ENCODE peak calls at places on chromosomes 4 and X, in eight cellular contexts. One of them, this sample, is unnamed.

GRCh38 chr4:102815981-102816380 is 11.4 kb downstream of the UBE2D3 start:
- DNase-seq in IMR-90: peak; percentile 95
- DNase-seq in cardiac fibroblast: peak; percentile 52
- DNase-seq in neural crest cell: no peak
- DNase-seq in pancreas: no peak
- DNase-seq in OCI-LY7: no peak
- DNase-seq in colonic mucosa: no peak
- DNase-seq in GM23338: no peak
- DNase-seq in this sample: no peak

GRCh38 chr4:7630559-7631287 is 196.0 kb upstream of the PSAPL1 start:
- DNase-seq in OCI-LY7: no peak
- DNase-seq in pancreas: no peak
- DNase-seq in IMR-90: peak; percentile 89
- DNase-seq in cardiac fibroblast: peak; percentile 62
- DNase-seq in colonic mucosa: no peak
- DNase-seq in GM23338: no peak
- DNase-seq in neural crest cell: no peak
- DNase-seq in this sample: no peak

GRCh38 chrX:133325422-133325821 is 89.9 kb downstream of the GPC4 start:
- DNase-seq in pancreas: no peak
- DNase-seq in GM23338: no peak
- DNase-seq in cardiac fibroblast: no peak
- DNase-seq in OCI-LY7: no peak
- DNase-seq in neural crest cell: no peak
- DNase-seq in colonic mucosa: no peak
- DNase-seq in IMR-90: no peak
- DNase-seq in this sample: no peak

GRCh38 chrX:7330971-7331746 is 183.2 kb upstream of the PUDP start:
- DNase-seq in IMR-90: peak; percentile 85
- DNase-seq in OCI-LY7: no peak
- DNase-seq in colonic mucosa: no peak
- DNase-seq in GM23338: no peak
- DNase-seq in neural crest cell: no peak
- DNase-seq in pancreas: no peak
- DNase-seq in cardiac fibroblast: peak; percentile 56
- DNase-seq in this sample: no peak

GRCh38 chrX:151983186-151983585 is 8.7 kb upstream of the GABRE start:
- DNase-seq in OCI-LY7: no peak
- DNase-seq in cardiac fibroblast: peak; percentile 12
- DNase-seq in IMR-90: no peak
- DNase-seq in neural crest cell: no peak
- DNase-seq in pancreas: no peak
- DNase-seq in colonic mucosa: no peak
- DNase-seq in GM23338: no peak
- DNase-seq in this sample: no peak

GRCh38 chr4:183154701-183155391 is 55.8 kb downstream of the WWC2 start:
- DNase-seq in IMR-90: peak; percentile 24
- DNase-seq in OCI-LY7: no peak
- DNase-seq in neural crest cell: no peak
- DNase-seq in pancreas: no peak
- DNase-seq in colonic mucosa: no peak
- DNase-seq in GM23338: peak; percentile 52
- DNase-seq in cardiac fibroblast: no peak
- DNase-seq in this sample: peak; percentile 25

GRCh38 chrX:19602866-19603620 is 87.7 kb upstream of the MAP3K15 start:
- DNase-seq in colonic mucosa: no peak
- DNase-seq in OCI-LY7: no peak
- DNase-seq in IMR-90: peak; percentile 82
- DNase-seq in GM23338: no peak
- DNase-seq in pancreas: no peak
- DNase-seq in cardiac fibroblast: peak; percentile 33
- DNase-seq in neural crest cell: no peak
- DNase-seq in this sample: peak; percentile 15

GRCh38 chrX:78024349-78025108 is 55.1 kb upstream of the PGAM4 start:
- DNase-seq in neural crest cell: no peak
- DNase-seq in GM23338: peak; percentile 51
- DNase-seq in IMR-90: peak; percentile 2
- DNase-seq in colonic mucosa: peak; percentile 77
- DNase-seq in cardiac fibroblast: peak; percentile 14
- DNase-seq in pancreas: peak; percentile 55
- DNase-seq in OCI-LY7: peak; percentile 25
- DNase-seq in this sample: peak; percentile 67

GRCh38 chr4:22668301-22668700 is 24.4 kb upstream of the GBA3 start:
- DNase-seq in IMR-90: peak; percentile 22
- DNase-seq in colonic mucosa: no peak
- DNase-seq in GM23338: no peak
- DNase-seq in cardiac fibroblast: peak; percentile 73
- DNase-seq in neural crest cell: no peak
- DNase-seq in pancreas: no peak
- DNase-seq in OCI-LY7: no peak
- DNase-seq in this sample: no peak

GRCh38 chr4:70979445-70980008 is 13.9 kb upstream of the DCK start:
- DNase-seq in pancreas: no peak
- DNase-seq in IMR-90: no peak
- DNase-seq in neural crest cell: no peak
- DNase-seq in OCI-LY7: peak; percentile 69
- DNase-seq in cardiac fibroblast: no peak
- DNase-seq in colonic mucosa: no peak
- DNase-seq in GM23338: no peak
- DNase-seq in this sample: no peak

GRCh38 chr4:182738283-182739047 is 178.7 kb downstream of the DCTD start:
- DNase-seq in GM23338: no peak
- DNase-seq in colonic mucosa: no peak
- DNase-seq in IMR-90: peak; percentile 57
- DNase-seq in cardiac fibroblast: no peak
- DNase-seq in pancreas: no peak
- DNase-seq in OCI-LY7: no peak
- DNase-seq in neural crest cell: no peak
- DNase-seq in this sample: no peak

GRCh38 chr4:118112647-118113046 is 78.4 kb downstream of the NDST3 start:
- DNase-seq in pancreas: no peak
- DNase-seq in colonic mucosa: no peak
- DNase-seq in neural crest cell: no peak
- DNase-seq in OCI-LY7: no peak
- DNase-seq in GM23338: no peak
- DNase-seq in IMR-90: peak; percentile 21
- DNase-seq in cardiac fibroblast: peak; percentile 3
- DNase-seq in this sample: no peak

GRCh38 chr4:660401-660800 is 13.7 kb downstream of the ATP5ME start:
- DNase-seq in IMR-90: no peak
- DNase-seq in cardiac fibroblast: no peak
- DNase-seq in colonic mucosa: no peak
- DNase-seq in pancreas: no peak
- DNase-seq in OCI-LY7: no peak
- DNase-seq in neural crest cell: no peak
- DNase-seq in GM23338: no peak
- DNase-seq in this sample: no peak

GRCh38 chr4:153480704-153481103 is 14.5 kb downstream of the TMEM131L start:
- DNase-seq in pancreas: no peak
- DNase-seq in colonic mucosa: no peak
- DNase-seq in neural crest cell: no peak
- DNase-seq in OCI-LY7: no peak
- DNase-seq in GM23338: no peak
- DNase-seq in cardiac fibroblast: no peak
- DNase-seq in IMR-90: no peak
- DNase-seq in this sample: no peak

GRCh38 chr4:64899563-64899962 is 490.3 kb upstream of the TECRL start:
- DNase-seq in cardiac fibroblast: no peak
- DNase-seq in colonic mucosa: no peak
- DNase-seq in pancreas: no peak
- DNase-seq in OCI-LY7: no peak
- DNase-seq in neural crest cell: no peak
- DNase-seq in GM23338: no peak
- DNase-seq in IMR-90: no peak
- DNase-seq in this sample: no peak

GRCh38 chrX:53280703-53281320 is 572 bp downstream of the IQSEC2 start:
- DNase-seq in cardiac fibroblast: peak; percentile 32
- DNase-seq in colonic mucosa: peak; percentile 45
- DNase-seq in IMR-90: peak; percentile 35
- DNase-seq in GM23338: no peak
- DNase-seq in pancreas: no peak
- DNase-seq in neural crest cell: no peak
- DNase-seq in OCI-LY7: no peak
- DNase-seq in this sample: no peak

GRCh38 chr4:152896819-152897218 is 39.3 kb upstream of the FHDC1 start:
- DNase-seq in neural crest cell: no peak
- DNase-seq in pancreas: no peak
- DNase-seq in OCI-LY7: no peak
- DNase-seq in GM23338: no peak
- DNase-seq in IMR-90: peak; percentile 67
- DNase-seq in cardiac fibroblast: peak; percentile 15
- DNase-seq in colonic mucosa: no peak
- DNase-seq in this sample: no peak

GRCh38 chrX:16119353-16120220 is 3.8 kb upstream of the GRPR start:
- DNase-seq in pancreas: no peak
- DNase-seq in neural crest cell: no peak
- DNase-seq in GM23338: no peak
- DNase-seq in OCI-LY7: peak; percentile 86
- DNase-seq in cardiac fibroblast: no peak
- DNase-seq in IMR-90: no peak
- DNase-seq in colonic mucosa: no peak
- DNase-seq in this sample: no peak

GRCh38 chr4:140353836-140354235 is 19.6 kb upstream of the SCOC start:
- DNase-seq in neural crest cell: no peak
- DNase-seq in GM23338: no peak
- DNase-seq in pancreas: no peak
- DNase-seq in cardiac fibroblast: no peak
- DNase-seq in IMR-90: no peak
- DNase-seq in OCI-LY7: no peak
- DNase-seq in colonic mucosa: no peak
- DNase-seq in this sample: no peak

GRCh38 chrX:128287693-128288092 is 235.5 kb upstream of the ACTRT1 start:
- DNase-seq in IMR-90: no peak
- DNase-seq in pancreas: no peak
- DNase-seq in neural crest cell: no peak
- DNase-seq in OCI-LY7: no peak
- DNase-seq in GM23338: no peak
- DNase-seq in cardiac fibroblast: no peak
- DNase-seq in colonic mucosa: no peak
- DNase-seq in this sample: no peak

GRCh38 chr4:106062452-106062875 is 167.2 kb downstream of the NPNT start:
- DNase-seq in neural crest cell: no peak
- DNase-seq in GM23338: no peak
- DNase-seq in cardiac fibroblast: peak; percentile 78
- DNase-seq in colonic mucosa: no peak
- DNase-seq in OCI-LY7: no peak
- DNase-seq in pancreas: no peak
- DNase-seq in IMR-90: peak; percentile 70
- DNase-seq in this sample: peak; percentile 20

GRCh38 chr4:112284662-112285411 is 867 bp downstream of the TIFA start:
- DNase-seq in IMR-90: peak; percentile 24
- DNase-seq in cardiac fibroblast: peak; percentile 47
- DNase-seq in pancreas: peak; percentile 39
- DNase-seq in neural crest cell: no peak
- DNase-seq in OCI-LY7: peak; percentile 52
- DNase-seq in GM23338: no peak
- DNase-seq in colonic mucosa: peak; percentile 35
- DNase-seq in this sample: peak; percentile 1

GRCh38 chr4:47239649-47240048 is 208.3 kb downstream of the GABRB1 start:
- DNase-seq in cardiac fibroblast: no peak
- DNase-seq in colonic mucosa: no peak
- DNase-seq in OCI-LY7: no peak
- DNase-seq in pancreas: no peak
- DNase-seq in IMR-90: no peak
- DNase-seq in neural crest cell: no peak
- DNase-seq in GM23338: no peak
- DNase-seq in this sample: no peak

GRCh38 chrX:49186125-49187027 is at the start of gene PRICKLE3:
- DNase-seq in pancreas: peak; percentile 84
- DNase-seq in cardiac fibroblast: peak; percentile 65
- DNase-seq in neural crest cell: peak; percentile 50
- DNase-seq in GM23338: peak; percentile 82
- DNase-seq in IMR-90: peak; percentile 29
- DNase-seq in colonic mucosa: peak; percentile 89
- DNase-seq in OCI-LY7: peak; percentile 87
- DNase-seq in this sample: peak; percentile 87
- TF ChIP-seq CTCF in pancreas: peak; percentile 13
- TF ChIP-seq CTCF in cardiac fibroblast: peak; percentile 22
- TF ChIP-seq CTCF in neural crest cell: peak; percentile 39
- TF ChIP-seq CTCF in GM23338: peak; percentile 55
- TF ChIP-seq CTCF in IMR-90: peak; percentile 33
- TF ChIP-seq CTCF in colonic mucosa: no peak
- TF ChIP-seq CTCF in OCI-LY7: peak; percentile 72
- TF ChIP-seq CTCF in this sample: no peak

GRCh38 chr4:159632031-159632430 is 529.2 kb downstream of the RAPGEF2 start:
- DNase-seq in cardiac fibroblast: no peak
- DNase-seq in colonic mucosa: no peak
- DNase-seq in pancreas: no peak
- DNase-seq in neural crest cell: no peak
- DNase-seq in OCI-LY7: no peak
- DNase-seq in IMR-90: no peak
- DNase-seq in GM23338: no peak
- DNase-seq in this sample: no peak
- TF ChIP-seq CTCF in cardiac fibroblast: no peak
- TF ChIP-seq CTCF in colonic mucosa: no peak
- TF ChIP-seq CTCF in pancreas: no peak
- TF ChIP-seq CTCF in neural crest cell: no peak
- TF ChIP-seq CTCF in OCI-LY7: no peak
- TF ChIP-seq CTCF in IMR-90: no peak
- TF ChIP-seq CTCF in GM23338: no peak
- TF ChIP-seq CTCF in this sample: no peak

GRCh38 chr4:100738388-100739165 is 220.8 kb upstream of the EMCN start:
- DNase-seq in GM23338: no peak
- DNase-seq in colonic mucosa: peak; percentile 38
- DNase-seq in IMR-90: peak; percentile 68
- DNase-seq in OCI-LY7: no peak
- DNase-seq in pancreas: no peak
- DNase-seq in cardiac fibroblast: peak; percentile 83
- DNase-seq in neural crest cell: no peak
- DNase-seq in this sample: peak; percentile 47
- TF ChIP-seq CTCF in GM23338: no peak
- TF ChIP-seq CTCF in colonic mucosa: no peak
- TF ChIP-seq CTCF in IMR-90: no peak
- TF ChIP-seq CTCF in OCI-LY7: no peak
- TF ChIP-seq CTCF in pancreas: no peak
- TF ChIP-seq CTCF in cardiac fibroblast: no peak
- TF ChIP-seq CTCF in neural crest cell: no peak
- TF ChIP-seq CTCF in this sample: no peak

GRCh38 chrX:75154871-75155270 is 1.2 kb downstream of the ABCB7 start:
- DNase-seq in OCI-LY7: no peak
- DNase-seq in GM23338: no peak
- DNase-seq in colonic mucosa: no peak
- DNase-seq in IMR-90: no peak
- DNase-seq in pancreas: no peak
- DNase-seq in neural crest cell: no peak
- DNase-seq in cardiac fibroblast: no peak
- DNase-seq in this sample: no peak

GRCh38 chrX:75155454-75155829 is 641 bp downstream of the ABCB7 start:
- DNase-seq in GM23338: peak; percentile 2
- DNase-seq in cardiac fibroblast: no peak
- DNase-seq in IMR-90: peak; percentile 4
- DNase-seq in OCI-LY7: peak; percentile 5
- DNase-seq in neural crest cell: no peak
- DNase-seq in pancreas: no peak
- DNase-seq in colonic mucosa: no peak
- DNase-seq in this sample: no peak

GRCh38 chrX:75156537-75156945 is 458 bp upstream of the ABCB7 start:
- DNase-seq in cardiac fibroblast: peak; percentile 63
- DNase-seq in pancreas: no peak
- DNase-seq in GM23338: peak; percentile 2
- DNase-seq in neural crest cell: no peak
- DNase-seq in colonic mucosa: no peak
- DNase-seq in OCI-LY7: no peak
- DNase-seq in IMR-90: peak; percentile 12
- DNase-seq in this sample: no peak

GRCh38 chrX:75158054-75158453 is 2.0 kb upstream of the ABCB7 start:
- DNase-seq in OCI-LY7: no peak
- DNase-seq in colonic mucosa: no peak
- DNase-seq in neural crest cell: no peak
- DNase-seq in IMR-90: no peak
- DNase-seq in GM23338: no peak
- DNase-seq in cardiac fibroblast: no peak
- DNase-seq in pancreas: no peak
- DNase-seq in this sample: no peak

GRCh38 chrX:75155830-75156525 is at the start of gene ABCB7:
- DNase-seq in colonic mucosa: peak; percentile 77
- DNase-seq in IMR-90: peak; percentile 67
- DNase-seq in cardiac fibroblast: peak; percentile 81
- DNase-seq in GM23338: peak; percentile 81
- DNase-seq in neural crest cell: peak; percentile 42
- DNase-seq in pancreas: peak; percentile 67
- DNase-seq in OCI-LY7: peak; percentile 77
- DNase-seq in this sample: peak; percentile 62
- TF ChIP-seq CTCF in colonic mucosa: no peak
- TF ChIP-seq CTCF in IMR-90: peak; percentile 19
- TF ChIP-seq CTCF in cardiac fibroblast: peak; percentile 3
- TF ChIP-seq CTCF in GM23338: peak; percentile 6
- TF ChIP-seq CTCF in neural crest cell: no peak
- TF ChIP-seq CTCF in pancreas: no peak
- TF ChIP-seq CTCF in OCI-LY7: no peak
- TF ChIP-seq CTCF in this sample: no peak

This sample was measured in Calu3.